ENCODE peak calls at places on chromosome 11, in nine cellular contexts. One of them, this sample, is unnamed.

GRCh38 chr11:130894322-130895025 is 21.8 kb downstream of the SNX19 start:
- DNase-seq in AG09309: no peak
- DNase-seq in skeletal muscle cell: no peak
- DNase-seq in tibial artery: peak
- DNase-seq in fibroblast of mammary gland: peak
- DNase-seq in colonic mucosa: peak
- DNase-seq in dorsolateral prefrontal cortex: peak
- DNase-seq in esophagus squamous epithelium: no peak
- DNase-seq in aorta: peak
- DNase-seq in this sample: peak

GRCh38 chr11:118277312-118277711 is 13.2 kb upstream of the MPZL2 start:
- DNase-seq in AG09309: no peak
- DNase-seq in tibial artery: no peak
- DNase-seq in esophagus squamous epithelium: no peak
- DNase-seq in aorta: no peak
- DNase-seq in fibroblast of mammary gland: peak
- DNase-seq in colonic mucosa: no peak
- DNase-seq in skeletal muscle cell: no peak
- DNase-seq in dorsolateral prefrontal cortex: no peak
- DNase-seq in this sample: peak

GRCh38 chr11:47516155-47516554 is 36.8 kb downstream of the CELF1 start:
- DNase-seq in AG09309: no peak
- DNase-seq in fibroblast of mammary gland: no peak
- DNase-seq in colonic mucosa: no peak
- DNase-seq in dorsolateral prefrontal cortex: no peak
- DNase-seq in tibial artery: no peak
- DNase-seq in esophagus squamous epithelium: no peak
- DNase-seq in skeletal muscle cell: no peak
- DNase-seq in aorta: no peak
- DNase-seq in this sample: no peak

GRCh38 chr11:70282012-70282411 is 11.5 kb downstream of the PPFIA1 start:
- DNase-seq in fibroblast of mammary gland: no peak
- DNase-seq in colonic mucosa: no peak
- DNase-seq in esophagus squamous epithelium: no peak
- DNase-seq in dorsolateral prefrontal cortex: no peak
- DNase-seq in aorta: no peak
- DNase-seq in tibial artery: no peak
- DNase-seq in skeletal muscle cell: no peak
- DNase-seq in AG09309: no peak
- DNase-seq in this sample: no peak

GRCh38 chr11:46655631-46656030 is 38.3 kb downstream of the ATG13 start:
- DNase-seq in esophagus squamous epithelium: no peak
- DNase-seq in dorsolateral prefrontal cortex: no peak
- DNase-seq in AG09309: no peak
- DNase-seq in tibial artery: no peak
- DNase-seq in fibroblast of mammary gland: no peak
- DNase-seq in colonic mucosa: no peak
- DNase-seq in aorta: no peak
- DNase-seq in skeletal muscle cell: no peak
- DNase-seq in this sample: no peak

GRCh38 chr11:25981998-25982397 is 349.9 kb upstream of the ANO3 start:
- DNase-seq in fibroblast of mammary gland: peak
- DNase-seq in colonic mucosa: peak
- DNase-seq in tibial artery: no peak
- DNase-seq in skeletal muscle cell: peak
- DNase-seq in dorsolateral prefrontal cortex: no peak
- DNase-seq in esophagus squamous epithelium: no peak
- DNase-seq in aorta: no peak
- DNase-seq in AG09309: peak
- DNase-seq in this sample: no peak

GRCh38 chr11:77101043-77101537 is 1.6 kb upstream of the OMP start:
- DNase-seq in skeletal muscle cell: no peak
- DNase-seq in aorta: no peak
- DNase-seq in colonic mucosa: no peak
- DNase-seq in tibial artery: no peak
- DNase-seq in dorsolateral prefrontal cortex: no peak
- DNase-seq in AG09309: no peak
- DNase-seq in esophagus squamous epithelium: no peak
- DNase-seq in fibroblast of mammary gland: peak
- DNase-seq in this sample: no peak

GRCh38 chr11:70040452-70040851 is 37.7 kb upstream of the ANO1 start:
- DNase-seq in skeletal muscle cell: no peak
- DNase-seq in tibial artery: no peak
- DNase-seq in AG09309: no peak
- DNase-seq in aorta: peak
- DNase-seq in colonic mucosa: no peak
- DNase-seq in dorsolateral prefrontal cortex: no peak
- DNase-seq in fibroblast of mammary gland: no peak
- DNase-seq in esophagus squamous epithelium: no peak
- DNase-seq in this sample: no peak

GRCh38 chr11:36885154-36885553 is 287.1 kb upstream of the RAG2 start:
- DNase-seq in esophagus squamous epithelium: no peak
- DNase-seq in aorta: no peak
- DNase-seq in colonic mucosa: no peak
- DNase-seq in AG09309: no peak
- DNase-seq in tibial artery: no peak
- DNase-seq in dorsolateral prefrontal cortex: no peak
- DNase-seq in skeletal muscle cell: no peak
- DNase-seq in fibroblast of mammary gland: no peak
- DNase-seq in this sample: no peak

GRCh38 chr11:2988996-2989395 is 3.1 kb downstream of the NAP1L4 start:
- DNase-seq in esophagus squamous epithelium: no peak
- DNase-seq in colonic mucosa: no peak
- DNase-seq in AG09309: no peak
- DNase-seq in skeletal muscle cell: no peak
- DNase-seq in tibial artery: no peak
- DNase-seq in aorta: no peak
- DNase-seq in fibroblast of mammary gland: no peak
- DNase-seq in dorsolateral prefrontal cortex: no peak
- DNase-seq in this sample: no peak

GRCh38 chr11:476416-476815 is 26.3 kb downstream of the PTDSS2 start:
- DNase-seq in fibroblast of mammary gland: no peak
- DNase-seq in tibial artery: no peak
- DNase-seq in skeletal muscle cell: no peak
- DNase-seq in aorta: no peak
- DNase-seq in colonic mucosa: no peak
- DNase-seq in AG09309: no peak
- DNase-seq in dorsolateral prefrontal cortex: no peak
- DNase-seq in esophagus squamous epithelium: no peak
- DNase-seq in this sample: peak

GRCh38 chr11:110074499-110074898 is 18.7 kb upstream of the ZC3H12C start:
- DNase-seq in aorta: no peak
- DNase-seq in fibroblast of mammary gland: no peak
- DNase-seq in AG09309: no peak
- DNase-seq in tibial artery: no peak
- DNase-seq in colonic mucosa: no peak
- DNase-seq in skeletal muscle cell: no peak
- DNase-seq in esophagus squamous epithelium: no peak
- DNase-seq in dorsolateral prefrontal cortex: no peak
- DNase-seq in this sample: no peak

GRCh38 chr11:66314186-66314501 is 2.7 kb downstream of the CD248 start:
- DNase-seq in AG09309: no peak
- DNase-seq in esophagus squamous epithelium: no peak
- DNase-seq in skeletal muscle cell: no peak
- DNase-seq in fibroblast of mammary gland: no peak
- DNase-seq in dorsolateral prefrontal cortex: no peak
- DNase-seq in tibial artery: no peak
- DNase-seq in aorta: no peak
- DNase-seq in colonic mucosa: no peak
- DNase-seq in this sample: no peak

GRCh38 chr11:66315498-66315885 is 1.4 kb downstream of the CD248 start:
- DNase-seq in esophagus squamous epithelium: no peak
- DNase-seq in skeletal muscle cell: no peak
- DNase-seq in dorsolateral prefrontal cortex: no peak
- DNase-seq in fibroblast of mammary gland: no peak
- DNase-seq in aorta: no peak
- DNase-seq in AG09309: no peak
- DNase-seq in tibial artery: no peak
- DNase-seq in colonic mucosa: no peak
- DNase-seq in this sample: peak

GRCh38 chr11:66315921-66316811 is 678 bp downstream of the CD248 start:
- DNase-seq in aorta: no peak
- DNase-seq in fibroblast of mammary gland: no peak
- DNase-seq in dorsolateral prefrontal cortex: no peak
- DNase-seq in tibial artery: no peak
- DNase-seq in skeletal muscle cell: no peak
- DNase-seq in AG09309: no peak
- DNase-seq in colonic mucosa: no peak
- DNase-seq in esophagus squamous epithelium: no peak
- DNase-seq in this sample: no peak

GRCh38 chr11:66313321-66314185 is 3.3 kb downstream of the CD248 start:
- DNase-seq in fibroblast of mammary gland: peak
- DNase-seq in esophagus squamous epithelium: no peak
- DNase-seq in aorta: no peak
- DNase-seq in skeletal muscle cell: no peak
- DNase-seq in tibial artery: no peak
- DNase-seq in colonic mucosa: no peak
- DNase-seq in AG09309: no peak
- DNase-seq in dorsolateral prefrontal cortex: no peak
- DNase-seq in this sample: no peak

GRCh38 chr11:66314561-66315497 is 2.0 kb downstream of the CD248 start:
- DNase-seq in colonic mucosa: no peak
- DNase-seq in AG09309: no peak
- DNase-seq in esophagus squamous epithelium: no peak
- DNase-seq in fibroblast of mammary gland: no peak
- DNase-seq in tibial artery: no peak
- DNase-seq in dorsolateral prefrontal cortex: no peak
- DNase-seq in aorta: no peak
- DNase-seq in skeletal muscle cell: no peak
- DNase-seq in this sample: peak
- H3K4me3 ChIP-seq in colonic mucosa: no peak
- H3K4me3 ChIP-seq in AG09309: peak
- H3K4me3 ChIP-seq in esophagus squamous epithelium: no peak
- H3K4me3 ChIP-seq in fibroblast of mammary gland: peak
- H3K4me3 ChIP-seq in tibial artery: peak
- H3K4me3 ChIP-seq in dorsolateral prefrontal cortex: no peak
- H3K4me3 ChIP-seq in aorta: no peak
- H3K4me3 ChIP-seq in skeletal muscle cell: peak
- H3K4me3 ChIP-seq in this sample: no peak

GRCh38 chr11:67374571-67375276 is 1.3 kb upstream of the CLCF1 start:
- DNase-seq in skeletal muscle cell: no peak
- DNase-seq in colonic mucosa: no peak
- DNase-seq in tibial artery: no peak
- DNase-seq in esophagus squamous epithelium: no peak
- DNase-seq in dorsolateral prefrontal cortex: no peak
- DNase-seq in fibroblast of mammary gland: peak
- DNase-seq in aorta: no peak
- DNase-seq in AG09309: no peak
- DNase-seq in this sample: no peak
- H3K4me3 ChIP-seq in skeletal muscle cell: peak
- H3K4me3 ChIP-seq in colonic mucosa: peak
- H3K4me3 ChIP-seq in tibial artery: peak
- H3K4me3 ChIP-seq in esophagus squamous epithelium: no peak
- H3K4me3 ChIP-seq in dorsolateral prefrontal cortex: no peak
- H3K4me3 ChIP-seq in fibroblast of mammary gland: peak
- H3K4me3 ChIP-seq in aorta: no peak
- H3K4me3 ChIP-seq in AG09309: peak
- H3K4me3 ChIP-seq in this sample: no peak

DNA sequence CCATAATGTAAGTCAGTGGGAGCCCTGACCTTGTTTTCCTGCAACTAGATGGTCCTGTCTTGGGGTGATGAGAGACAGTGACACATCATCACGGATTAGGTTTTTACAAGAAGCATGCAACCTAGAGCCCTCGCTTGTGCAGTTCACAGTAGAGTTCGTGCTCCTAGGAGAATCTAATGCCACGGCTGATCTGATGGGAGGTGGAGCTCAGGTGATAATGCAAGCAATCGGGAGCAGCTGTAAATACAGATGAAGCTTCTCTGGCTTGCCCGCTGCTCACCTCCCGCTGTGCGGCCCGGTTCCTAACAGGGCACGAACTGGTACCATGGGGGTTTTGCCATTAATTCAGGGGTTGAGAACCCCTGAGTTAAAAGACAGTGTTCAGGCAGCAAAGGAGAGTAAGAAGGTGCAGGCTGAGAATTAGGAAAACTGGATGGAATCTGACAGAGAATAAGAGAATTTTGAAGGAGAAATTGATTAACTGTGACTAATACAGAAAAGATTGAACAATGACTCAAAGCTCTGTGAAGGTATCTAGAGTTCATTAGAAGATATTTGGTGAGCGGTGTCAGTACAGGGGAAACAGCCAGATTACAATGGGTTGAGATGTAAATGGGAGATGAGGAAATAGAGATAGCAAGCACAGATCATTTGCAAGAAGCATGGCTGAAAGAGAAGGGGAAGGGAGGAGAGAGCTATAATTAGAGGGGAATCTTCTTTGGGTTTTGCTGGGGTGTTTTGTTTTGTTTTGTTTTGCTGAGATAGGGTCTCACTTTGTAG is 21.0 kb downstream of the WEE1 start:
- DNase-seq in aorta: no peak
- DNase-seq in colonic mucosa: no peak
- DNase-seq in skeletal muscle cell: no peak
- DNase-seq in dorsolateral prefrontal cortex: no peak
- DNase-seq in AG09309: no peak
- DNase-seq in esophagus squamous epithelium: no peak
- DNase-seq in tibial artery: no peak
- DNase-seq in fibroblast of mammary gland: no peak
- DNase-seq in this sample: no peak
- H3K4me3 ChIP-seq in aorta: no peak
- H3K4me3 ChIP-seq in colonic mucosa: no peak
- H3K4me3 ChIP-seq in skeletal muscle cell: no peak
- H3K4me3 ChIP-seq in dorsolateral prefrontal cortex: no peak
- H3K4me3 ChIP-seq in AG09309: no peak
- H3K4me3 ChIP-seq in esophagus squamous epithelium: no peak
- H3K4me3 ChIP-seq in tibial artery: no peak
- H3K4me3 ChIP-seq in fibroblast of mammary gland: no peak
- H3K4me3 ChIP-seq in this sample: no peak

GRCh38 chr11:58968251-58968711 is 29.0 kb downstream of the GLYATL1 start:
- DNase-seq in skeletal muscle cell: no peak
- DNase-seq in tibial artery: no peak
- DNase-seq in esophagus squamous epithelium: no peak
- DNase-seq in colonic mucosa: peak
- DNase-seq in AG09309: no peak
- DNase-seq in fibroblast of mammary gland: no peak
- DNase-seq in dorsolateral prefrontal cortex: no peak
- DNase-seq in aorta: no peak
- DNase-seq in this sample: peak

GRCh38 chr11:58958500-58958899 is 19.2 kb downstream of the GLYATL1 start:
- DNase-seq in dorsolateral prefrontal cortex: peak
- DNase-seq in AG09309: no peak
- DNase-seq in skeletal muscle cell: no peak
- DNase-seq in colonic mucosa: peak
- DNase-seq in esophagus squamous epithelium: no peak
- DNase-seq in tibial artery: no peak
- DNase-seq in fibroblast of mammary gland: peak
- DNase-seq in aorta: no peak
- DNase-seq in this sample: no peak

GRCh38 chr11:58957922-58958321 is 18.6 kb downstream of the GLYATL1 start:
- DNase-seq in tibial artery: no peak
- DNase-seq in aorta: no peak
- DNase-seq in colonic mucosa: no peak
- DNase-seq in dorsolateral prefrontal cortex: no peak
- DNase-seq in skeletal muscle cell: no peak
- DNase-seq in esophagus squamous epithelium: no peak
- DNase-seq in AG09309: no peak
- DNase-seq in fibroblast of mammary gland: peak
- DNase-seq in this sample: no peak

GRCh38 chr11:58965246-58965985 is 26.1 kb downstream of the GLYATL1 start:
- DNase-seq in skeletal muscle cell: no peak
- DNase-seq in aorta: no peak
- DNase-seq in colonic mucosa: no peak
- DNase-seq in dorsolateral prefrontal cortex: no peak
- DNase-seq in esophagus squamous epithelium: no peak
- DNase-seq in AG09309: peak
- DNase-seq in tibial artery: no peak
- DNase-seq in fibroblast of mammary gland: peak
- DNase-seq in this sample: no peak

GRCh38 chr11:58963551-58964075 is 24.3 kb downstream of the GLYATL1 start:
- DNase-seq in esophagus squamous epithelium: no peak
- DNase-seq in colonic mucosa: no peak
- DNase-seq in aorta: no peak
- DNase-seq in skeletal muscle cell: peak
- DNase-seq in fibroblast of mammary gland: peak
- DNase-seq in tibial artery: no peak
- DNase-seq in dorsolateral prefrontal cortex: no peak
- DNase-seq in AG09309: peak
- DNase-seq in this sample: peak
- H3K4me3 ChIP-seq in esophagus squamous epithelium: no peak
- H3K4me3 ChIP-seq in colonic mucosa: no peak
- H3K4me3 ChIP-seq in aorta: no peak
- H3K4me3 ChIP-seq in skeletal muscle cell: peak
- H3K4me3 ChIP-seq in fibroblast of mammary gland: no peak
- H3K4me3 ChIP-seq in tibial artery: no peak
- H3K4me3 ChIP-seq in dorsolateral prefrontal cortex: no peak
- H3K4me3 ChIP-seq in AG09309: peak
- H3K4me3 ChIP-seq in this sample: no peak